ENCODE peak calls at places on chromosomes 1 and 21, in five cellular contexts. N is HuH-7, U is prostate gland, I is T-helper 17 cell, R is choroid plexus epithelial cell. W is an unnamed sample.

GRCh38 chr21:28971171-28971570 is 21.5 kb downstream of the LTN1 start:
- DNase-seq in N (no peak), R (peak), I (no peak), U (no peak), W (no peak)

GRCh38 chr1:234620272-234620711 is 10.3 kb upstream of the IRF2BP2 start:
- DNase-seq in U (no peak), R (no peak), I (no peak), N (no peak), W (no peak)

GRCh38 chr1:184480711-184481110 is 93.9 kb downstream of the C1orf21 start:
- DNase-seq in N (no peak), R (no peak), I (no peak), U (no peak), W (no peak)

GRCh38 chr1:173454966-173455524 is 22.1 kb upstream of the PRDX6 start:
- DNase-seq in R (no peak), N (no peak), U (no peak), I (no peak), W (no peak)

GRCh38 chr21:45769239-45769758 is 125.8 kb downstream of the PCBP3 start:
- DNase-seq in N (no peak), U (no peak), R (no peak), I (no peak), W (no peak)

GRCh38 chr21:38721055-38721454 is 84.7 kb upstream of the ETS2 start:
- DNase-seq in R (no peak), I (no peak), N (no peak), U (no peak), W (no peak)

GRCh38 chr1:109338091-109338490 is 31.3 kb upstream of the MYBPHL start:
- DNase-seq in I (no peak), R (no peak), U (no peak), N (no peak), W (no peak)

GRCh38 chr1:12565094-12565965 is 52.7 kb downstream of the DHRS3 start:
- DNase-seq in I (no peak), N (no peak), R (no peak), U (no peak), W (no peak)

GRCh38 chr1:11273595-11274234 is 717 bp downstream of the UBIAD1 start:
- DNase-seq in I (no peak), U (no peak), R (no peak), N (no peak), W (no peak)

GRCh38 chr21:22260274-22260673 is 1262.1 kb downstream of the NCAM2 start:
- DNase-seq in N (no peak), U (no peak), R (no peak), I (no peak), W (no peak)

GRCh38 chr1:162177126-162177525 is 107.6 kb downstream of the NOS1AP start:
- DNase-seq in U (no peak), R (no peak), I (no peak), N (no peak), W (no peak)

W was measured in HepG2.